ENCODE peak calls at places on chromosomes 16 and 17, in ten cellular contexts. R is mucosa of descending colon, Z is A549, W is hepatocyte, U is cardiac muscle cell, E is brain microvascular endothelial cell, V is bronchial epithelial cell, L is SK-N-SH, M is cardiac fibroblast, D is fibroblast of pulmonary artery. F is an unnamed sample.

GRCh38 chr17:82931696-82932060 is 91.9 kb upstream of the ZNF750 start:
- DNase-seq in R (peak), Z (no peak), W (no peak), U (no peak), E (peak), V (peak), L (no peak), M (peak), D (peak), F (peak)

GRCh38 chr16:12163970-12164369 is 187.4 kb downstream of the SNX29 start:
- DNase-seq in R (no peak), Z (no peak), W (no peak), U (no peak), E (no peak), V (no peak), L (no peak), M (no peak), D (no peak), F (no peak)

GRCh38 chr17:63075969-63076368 is 109.9 kb downstream of the TANC2 start:
- DNase-seq in R (no peak), Z (no peak), W (no peak), U (no peak), E (no peak), V (no peak), L (no peak), M (no peak), D (peak), F (no peak)

GRCh38 chr17:67751101-67752074 is 33.7 kb downstream of the NOL11 start:
- DNase-seq in R (no peak), Z (no peak), W (no peak), U (no peak), E (no peak), V (peak), L (no peak), M (no peak), D (no peak), F (no peak)

GRCh38 chr16:75320435-75320834 is 69.0 kb upstream of the BCAR1 start:
- DNase-seq in R (no peak), Z (no peak), W (no peak), U (peak), E (no peak), V (no peak), L (no peak), M (no peak), D (no peak), F (no peak)

GRCh38 chr17:64236827-64237403 is 26.1 kb downstream of the TEX2 start:
- DNase-seq in R (no peak), Z (peak), W (no peak), U (no peak), E (no peak), V (peak), L (no peak), M (no peak), D (no peak), F (no peak)

GRCh38 chr17:20930065-20930760 is 112.6 kb downstream of the USP22 start:
- DNase-seq in R (no peak), Z (no peak), W (no peak), U (no peak), E (no peak), V (no peak), L (no peak), M (peak), D (no peak), F (no peak)

GRCh38 chr17:40315678-40316570 is 6.9 kb downstream of the RARA start:
- DNase-seq in R (no peak), Z (no peak), W (no peak), U (no peak), E (no peak), V (no peak), L (peak), M (no peak), D (no peak), F (no peak)

GRCh38 chr16:77677129-77677528 is 45.2 kb upstream of the NUDT7 start:
- DNase-seq in R (no peak), Z (no peak), W (no peak), U (no peak), E (no peak), V (peak), L (no peak), M (no peak), D (no peak), F (no peak)

GRCh38 chr16:86100205-86101134 is 201.5 kb downstream of the IRF8 start:
- DNase-seq in R (peak), Z (no peak), W (peak), U (no peak), E (no peak), V (no peak), L (no peak), M (no peak), D (no peak), F (no peak)

GRCh38 chr17:74870512-74870911 is 2.3 kb downstream of the FDXR start:
- DNase-seq in R (no peak), Z (no peak), W (no peak), U (no peak), E (peak), V (peak), L (no peak), M (peak), D (peak), F (no peak)

GRCh38 chr17:35073183-35073790 is 9.8 kb upstream of the RFFL start:
- DNase-seq in R (no peak), Z (no peak), W (no peak), U (no peak), E (no peak), V (no peak), L (no peak), M (no peak), D (no peak), F (no peak)

GRCh38 chr17:38674013-38674748 is 576 bp downstream of the EPOP start:
- DNase-seq in R (no peak), Z (peak), W (peak), U (peak), E (no peak), V (no peak), L (peak), M (no peak), D (no peak), F (no peak)

GRCh38 chr16:12781777-12782176 is 21.9 kb downstream of the CPPED1 start:
- DNase-seq in R (no peak), Z (no peak), W (no peak), U (no peak), E (no peak), V (no peak), L (no peak), M (no peak), D (no peak), F (no peak)

GRCh38 chr16:12600536-12601256 is 203.0 kb downstream of the CPPED1 start:
- DNase-seq in R (no peak), Z (no peak), W (no peak), U (no peak), E (no peak), V (no peak), L (no peak), M (no peak), D (no peak), F (no peak)

GRCh38 chr16:30786115-30786935 is 680 bp downstream of the ZNF629 start:
- DNase-seq in R (peak), Z (peak), W (peak), U (peak), E (peak), V (no peak), L (peak), M (peak), D (peak), F (no peak)

GRCh38 chr17:49873466-49873865 is 25.6 kb upstream of the TAC4 start:
- DNase-seq in R (no peak), Z (no peak), W (no peak), U (no peak), E (no peak), V (no peak), L (no peak), M (no peak), D (no peak), F (no peak)

GRCh38 chr16:71526111-71526998 is at the start of gene CHST4:
- DNase-seq in R (no peak), Z (peak), W (peak), U (peak), E (peak), V (peak), L (no peak), M (peak), D (peak), F (peak)

GRCh38 chr16:1197237-1197866 is 27.7 kb downstream of the TPSG1 start:
- DNase-seq in R (no peak), Z (no peak), W (no peak), U (no peak), E (no peak), V (no peak), L (no peak), M (no peak), D (no peak), F (no peak)

GRCh38 chr16:71610936-71611871 is 14.8 kb upstream of the MARVELD3 start:
- DNase-seq in R (peak), Z (peak), W (peak), U (peak), E (peak), V (peak), L (peak), M (peak), D (peak), F (no peak)

GRCh38 chr17:66177048-66177447 is 14.9 kb downstream of the CEP112 start:
- DNase-seq in R (no peak), Z (no peak), W (no peak), U (no peak), E (no peak), V (no peak), L (no peak), M (no peak), D (no peak), F (no peak)

GRCh38 chr17:78644259-78644658 is 67.1 kb upstream of the DNAH17 start:
- DNase-seq in R (no peak), Z (no peak), W (no peak), U (no peak), E (no peak), V (no peak), L (no peak), M (no peak), D (no peak), F (no peak)

GRCh38 chr16:1331712-1332617 is 1.5 kb upstream of the BAIAP3 start:
- DNase-seq in R (peak), Z (peak), W (peak), U (no peak), E (peak), V (no peak), L (peak), M (peak), D (peak), F (peak)

GRCh38 chr16:21101631-21102420 is 48.8 kb downstream of the DNAH3 start:
- DNase-seq in R (peak), Z (peak), W (peak), U (peak), E (peak), V (no peak), L (peak), M (peak), D (peak), F (no peak)

GRCh38 chr16:64648282-64648681 is 473.6 kb downstream of the CDH11 start:
- DNase-seq in R (no peak), Z (no peak), W (no peak), U (no peak), E (no peak), V (no peak), L (no peak), M (no peak), D (no peak), F (no peak)

GRCh38 chr17:8080208-8080798 is 7.2 kb downstream of the ALOX12B start:
- DNase-seq in R (no peak), Z (no peak), W (no peak), U (no peak), E (no peak), V (no peak), L (no peak), M (no peak), D (no peak), F (no peak)

GRCh38 chr17:68981288-68981687 is 26.1 kb upstream of the ABCA8 start:
- DNase-seq in R (peak), Z (no peak), W (no peak), U (no peak), E (peak), V (no peak), L (no peak), M (peak), D (peak), F (peak)

GRCh38 chr17:8225813-8226535 is 15.6 kb upstream of the AURKB start:
- DNase-seq in R (peak), Z (peak), W (peak), U (peak), E (peak), V (no peak), L (no peak), M (peak), D (peak), F (no peak)

GRCh38 chr17:78374631-78375274 is 3.7 kb upstream of the PGS1 start:
- DNase-seq in R (no peak), Z (no peak), W (no peak), U (no peak), E (peak), V (peak), L (no peak), M (peak), D (peak), F (peak)

GRCh38 chr17:73722163-73722562 is 77.9 kb upstream of the SDK2 start:
- DNase-seq in R (no peak), Z (no peak), W (no peak), U (no peak), E (no peak), V (no peak), L (peak), M (no peak), D (no peak), F (no peak)

GRCh38 chr17:10352866-10353265 is 19.9 kb downstream of the MYH13 start:
- DNase-seq in R (no peak), Z (no peak), W (no peak), U (no peak), E (no peak), V (no peak), L (no peak), M (no peak), D (no peak), F (no peak)

DNA sequence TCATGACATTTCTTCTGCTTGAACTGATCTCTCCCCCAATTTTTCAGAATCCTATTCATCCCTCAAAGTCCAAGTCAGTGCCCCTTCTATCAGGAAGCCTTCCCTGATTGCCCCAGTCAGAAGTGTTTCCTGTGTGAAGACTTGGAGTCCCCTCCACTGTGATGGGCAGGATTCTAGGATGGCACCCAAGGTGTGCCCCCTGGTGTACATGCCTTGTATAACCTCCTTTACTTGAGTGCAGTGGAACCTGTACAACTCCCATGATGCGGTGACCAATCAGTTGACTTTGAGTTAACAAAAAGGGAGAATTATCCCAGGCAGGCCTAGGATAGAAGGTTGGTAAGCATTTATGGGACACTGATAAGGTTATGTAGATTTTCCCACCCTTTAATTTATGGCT is 23.4 kb downstream of the MYH13 start:
- DNase-seq in R (peak), Z (no peak), W (no peak), U (no peak), E (no peak), V (no peak), L (peak), M (no peak), D (peak), F (no peak)
- TF ChIP-seq CTCF in R (no peak), Z (no peak), W (peak), U (peak), E (no peak), V (no peak), L (peak), M (peak), D (peak), F (no peak)

DNA sequence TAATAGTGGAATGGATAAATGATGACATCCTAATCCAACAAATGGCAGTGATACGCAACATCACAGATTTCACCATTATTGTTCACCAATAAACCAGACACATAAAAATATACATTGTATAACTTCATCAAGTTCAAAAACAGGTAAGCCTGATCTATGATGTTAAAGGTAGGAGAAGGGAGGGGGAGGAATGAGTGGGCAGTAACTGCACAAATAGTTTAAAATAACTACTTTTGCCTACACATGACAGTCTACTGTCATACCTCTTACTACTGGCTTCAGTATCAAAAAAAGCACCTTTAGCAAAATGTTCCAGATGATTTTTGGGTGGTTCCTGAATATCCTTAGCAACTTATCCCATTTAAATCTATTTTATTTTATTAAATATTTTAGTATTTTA is 28.8 kb downstream of the CHCT1 start:
- DNase-seq in R (no peak), Z (no peak), W (no peak), U (no peak), E (no peak), V (no peak), L (no peak), M (no peak), D (no peak), F (no peak)
- H3K4me3 ChIP-seq in R (no peak), Z (no peak), W (no peak), U (no peak), E (no peak), V (no peak), L (no peak), M (no peak), D (no peak), F (no peak)

DNA sequence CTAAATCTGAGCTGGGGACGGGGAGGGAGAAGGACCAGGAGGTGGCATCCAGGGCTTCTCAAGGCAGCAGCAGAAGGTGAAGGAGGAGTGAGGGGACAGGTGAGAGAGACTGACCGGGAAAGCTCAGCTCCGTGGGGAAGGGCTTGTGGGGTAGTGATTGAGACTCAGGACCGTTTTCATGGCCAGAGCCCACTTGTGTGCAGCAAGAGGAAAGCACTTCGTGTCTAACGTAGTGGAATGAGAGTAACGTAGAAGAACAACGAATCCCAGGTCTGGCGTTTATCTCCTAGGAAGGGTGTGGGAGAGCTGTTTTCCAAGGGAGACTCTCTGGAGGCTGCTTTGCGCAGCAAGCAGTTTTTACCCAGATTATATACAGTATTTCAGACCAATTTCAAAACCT is 1.3 kb upstream of the CDH3 start:
- DNase-seq in R (no peak), Z (no peak), W (peak), U (peak), E (no peak), V (no peak), L (no peak), M (no peak), D (no peak), F (no peak)
- TF ChIP-seq CTCF in R (no peak), Z (no peak), W (no peak), U (no peak), E (no peak), V (no peak), L (no peak), M (no peak), D (no peak), F (no peak)

GRCh38 chr17:31308935-31309334 is 4.9 kb downstream of the EVI2B start:
- DNase-seq in R (no peak), Z (no peak), W (no peak), U (no peak), E (no peak), V (no peak), L (no peak), M (no peak), D (no peak), F (no peak)
- H3K4me3 ChIP-seq in R (no peak), Z (no peak), W (no peak), U (no peak), E (no peak), V (no peak), L (no peak), M (no peak), D (no peak), F (no peak)

DNA sequence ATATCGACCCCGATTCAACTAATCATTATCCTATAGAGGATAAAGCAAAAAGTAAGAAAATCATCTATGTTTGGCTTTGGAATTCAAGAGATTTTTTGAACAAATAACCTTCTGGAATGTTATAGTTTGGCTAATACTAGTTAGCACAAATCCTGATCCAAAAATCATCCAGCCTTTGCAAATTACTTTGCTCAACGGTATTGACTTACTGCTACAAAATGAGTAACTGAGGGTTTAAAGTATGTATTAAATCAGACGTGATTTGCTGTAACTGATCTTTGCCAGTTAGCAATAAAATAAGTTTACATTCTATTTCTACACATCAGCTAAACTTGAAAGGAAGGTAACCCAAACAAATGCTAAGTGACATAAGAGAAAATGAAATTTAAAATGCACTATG is 6.5 kb downstream of the MED13 start:
- DNase-seq in R (no peak), Z (no peak), W (no peak), U (no peak), E (no peak), V (no peak), L (no peak), M (no peak), D (no peak), F (no peak)
- TF ChIP-seq CTCF in R (no peak), Z (no peak), W (no peak), U (no peak), E (no peak), V (no peak), L (no peak), M (no peak), D (no peak), F (no peak)

GRCh38 chr17:41648411-41649195 is 24.2 kb upstream of the KRT17 start:
- DNase-seq in R (peak), Z (peak), W (peak), U (peak), E (peak), V (peak), L (peak), M (peak), D (peak), F (peak)
- H3K4me3 ChIP-seq in R (no peak), Z (peak), W (peak), U (no peak), E (peak), V (no peak), L (peak), M (peak), D (peak), F (peak)

F was measured in astrocyte of the cerebellum.